ENCODE peak calls at places on chromosomes 3 and 15, in seven cellular contexts. Z, W, R, X, S, L and T are unnamed samples.

GRCh38 chr15:98658831-98659699 is 10.7 kb downstream of the IGF1R start:
- DNase-seq in Z (no peak), W (no peak), R (no peak), X (peak; percentile 27), S (no peak), L (peak; percentile 65), T (peak; percentile 58)

GRCh38 chr3:184003187-184003967 is 14.3 kb downstream of the ABCC5 start:
- DNase-seq in Z (no peak), W (no peak), R (no peak), X (no peak), S (no peak), L (peak; percentile 66), T (no peak)

GRCh38 chr3:46860381-46861292 is 2.6 kb downstream of the MYL3 start:
- DNase-seq in Z (peak; percentile 32), W (no peak), R (peak; percentile 50), X (no peak), S (no peak), L (no peak), T (no peak)

GRCh38 chr15:101723161-101723873 is 956 bp downstream of the TARS3 start:
- DNase-seq in Z (no peak), W (no peak), R (no peak), X (peak; percentile 9), S (peak; percentile 10), L (peak; percentile 32), T (no peak)

GRCh38 chr15:77409259-77410156 is 10.4 kb downstream of the PEAK1 start:
- DNase-seq in Z (no peak), W (no peak), R (no peak), X (no peak), S (no peak), L (no peak), T (no peak)

GRCh38 chr3:74089854-74090253 is 465.1 kb upstream of the PDZRN3 start:
- DNase-seq in Z (no peak), W (no peak), R (no peak), X (no peak), S (no peak), L (peak; percentile 7), T (no peak)

GRCh38 chr3:194736277-194736895 is 50.7 kb downstream of the FAM43A start:
- DNase-seq in Z (no peak), W (no peak), R (no peak), X (no peak), S (no peak), L (no peak), T (no peak)

GRCh38 chr3:196179380-196180308 is 31.6 kb downstream of the ZDHHC19 start:
- DNase-seq in Z (no peak), W (peak; percentile 75), R (no peak), X (peak; percentile 75), S (no peak), L (peak; percentile 66), T (no peak)

GRCh38 chr3:52779411-52780297 is 2.3 kb downstream of the ITIH1 start:
- DNase-seq in Z (no peak), W (no peak), R (no peak), X (no peak), S (no peak), L (peak; percentile 8), T (peak; percentile 18)

GRCh38 chr3:157336252-157337009 is 100.2 kb upstream of the PTX3 start:
- DNase-seq in Z (no peak), W (no peak), R (no peak), X (no peak), S (no peak), L (no peak), T (no peak)

GRCh38 chr15:40471778-40472130 is 970 bp downstream of the CHST14 start:
- DNase-seq in Z (no peak), W (no peak), R (no peak), X (no peak), S (no peak), L (peak; percentile 59), T (no peak)

GRCh38 chr3:78163379-78163778 is 1123.5 kb downstream of the ROBO2 start:
- DNase-seq in Z (no peak), W (no peak), R (no peak), X (no peak), S (no peak), L (no peak), T (no peak)

GRCh38 chr15:32943691-32944090 is 225.9 kb downstream of the GREM1 start:
- DNase-seq in Z (no peak), W (no peak), R (no peak), X (no peak), S (no peak), L (no peak), T (no peak)

GRCh38 chr3:101340591-101340990 is 20.2 kb upstream of the IMPG2 start:
- DNase-seq in Z (no peak), W (no peak), R (no peak), X (no peak), S (peak; percentile 47), L (no peak), T (no peak)

GRCh38 chr3:197829397-197830045 is 38.5 kb downstream of the LRCH3 start:
- DNase-seq in Z (no peak), W (no peak), R (no peak), X (no peak), S (no peak), L (no peak), T (no peak)

GRCh38 chr15:22845289-22845900 is 6.9 kb downstream of the NIPA2 start:
- DNase-seq in Z (no peak), W (no peak), R (no peak), X (no peak), S (no peak), L (no peak), T (peak; percentile 35)

GRCh38 chr3:48436855-48437254 is 3.1 kb downstream of the CCDC51 start:
- DNase-seq in Z (peak; percentile 12), W (no peak), R (no peak), X (no peak), S (no peak), L (no peak), T (no peak)

GRCh38 chr15:39804026-39804425 is 21.4 kb upstream of the FSIP1 start:
- DNase-seq in Z (no peak), W (no peak), R (no peak), X (no peak), S (no peak), L (peak; percentile 19), T (no peak)

GRCh38 chr3:143810866-143811265 is 37.4 kb downstream of the SLC9A9 start:
- DNase-seq in Z (no peak), W (no peak), R (no peak), X (no peak), S (no peak), L (no peak), T (no peak)

GRCh38 chr3:127900536-127900935 is 14.5 kb upstream of the KBTBD12 start:
- DNase-seq in Z (no peak), W (no peak), R (no peak), X (no peak), S (no peak), L (no peak), T (no peak)

GRCh38 chr3:10400749-10401495 is 80.0 kb upstream of the SEC13 start:
- DNase-seq in Z (no peak), W (no peak), R (no peak), X (no peak), S (no peak), L (no peak), T (no peak)

GRCh38 chr15:66253643-66254363 is at the start of gene MEGF11:
- DNase-seq in Z (peak; percentile 38), W (no peak), R (peak; percentile 23), X (no peak), S (no peak), L (peak; percentile 67), T (peak; percentile 26)

GRCh38 chr3:113495035-113495434 is 19.9 kb downstream of the SPICE1 start:
- DNase-seq in Z (no peak), W (no peak), R (no peak), X (peak; percentile 27), S (no peak), L (peak; percentile 32), T (peak; percentile 65)

GRCh38 chr3:129554356-129555120 is 11.6 kb downstream of the H1-8 start:
- DNase-seq in Z (no peak), W (no peak), R (no peak), X (no peak), S (no peak), L (no peak), T (no peak)

GRCh38 chr3:194979173-194979572 is 291.8 kb downstream of the XXYLT1 start:
- DNase-seq in Z (no peak), W (no peak), R (no peak), X (no peak), S (no peak), L (no peak), T (no peak)

GRCh38 chr3:29977360-29977759 is 629.0 kb upstream of the TGFBR2 start:
- DNase-seq in Z (no peak), W (no peak), R (no peak), X (no peak), S (no peak), L (peak; percentile 10), T (no peak)

GRCh38 chr3:62046326-62046725 is 327.0 kb downstream of the FEZF2 start:
- DNase-seq in Z (no peak), W (no peak), R (no peak), X (no peak), S (no peak), L (peak; percentile 17), T (no peak)